ENCODE peak calls at places on chromosomes 2 and 18, in nine cellular contexts. F is testis, K is endodermal cell, I is adrenal gland, S is HCT116, D is body of pancreas, N is thoracic aorta, X is PC-3, M is heart left ventricle. V is an unnamed sample. For H3K4me1, the result is how much of the 10 kb centered on the place peaks cover.

GRCh38 chr2:28346587-28346986 is 46.1 kb upstream of the FOSL2 start:
- DNase-seq in F (no peak), K (no peak), I (no peak), S (no peak), D (no peak), N (no peak), X (no peak), M (no peak), V (no peak)

GRCh38 chr2:186309901-186310300 is 176.2 kb upstream of the ZC3H15 start:
- DNase-seq in F (peak), K (no peak), I (peak), S (no peak), D (peak), N (no peak), X (no peak), M (no peak), V (peak)

GRCh38 chr2:74436804-74437695 is 4.7 kb downstream of the RTKN start:
- DNase-seq in F (no peak), K (peak), I (no peak), S (no peak), D (no peak), N (no peak), X (no peak), M (no peak), V (no peak)

GRCh38 chr2:128636802-128637147 is 318.1 kb upstream of the HS6ST1 start:
- DNase-seq in F (peak), K (peak), I (no peak), S (no peak), D (no peak), N (no peak), X (no peak), M (peak), V (no peak)

GRCh38 chr2:241041557-241042158 is 43.2 kb downstream of the SNED1 start:
- DNase-seq in F (no peak), K (no peak), I (no peak), S (no peak), D (no peak), N (no peak), X (no peak), M (no peak), V (no peak)

GRCh38 chr2:144650886-144651285 is 131.0 kb upstream of the ZEB2 start:
- DNase-seq in F (no peak), K (no peak), I (no peak), S (no peak), D (no peak), N (no peak), X (no peak), M (no peak), V (no peak)

GRCh38 chr18:79428287-79428686 is 32.6 kb downstream of the NFATC1 start:
- DNase-seq in F (no peak), K (no peak), I (no peak), S (no peak), D (no peak), N (no peak), X (no peak), M (no peak), V (no peak)

GRCh38 chr2:18208956-18209355 is 330.5 kb downstream of the KCNS3 start:
- DNase-seq in F (no peak), K (no peak), I (no peak), S (no peak), D (no peak), N (no peak), X (no peak), M (no peak), V (no peak)

GRCh38 chr2:47088371-47089082 is 66.6 kb downstream of the STPG4 start:
- DNase-seq in F (no peak), K (peak), I (no peak), S (no peak), D (no peak), N (no peak), X (peak), M (no peak), V (no peak)

GRCh38 chr18:73279499-73279898 is 411.7 kb upstream of the NETO1 start:
- DNase-seq in F (no peak), K (no peak), I (no peak), S (no peak), D (no peak), N (no peak), X (peak), M (peak), V (no peak)

GRCh38 chr18:79566841-79567370 is 112.7 kb upstream of the CTDP1 start:
- DNase-seq in F (no peak), K (peak), I (no peak), S (no peak), D (peak), N (no peak), X (no peak), M (peak), V (no peak)

GRCh38 chr2:30026091-30027055 is 105.0 kb upstream of the ALK start:
- DNase-seq in F (peak), K (peak), I (peak), S (peak), D (peak), N (no peak), X (peak), M (peak), V (peak)

GRCh38 chr18:10135302-10135926 is 221.6 kb downstream of the VAPA start:
- DNase-seq in F (no peak), K (no peak), I (no peak), S (no peak), D (no peak), N (no peak), X (no peak), M (no peak), V (no peak)

GRCh38 chr2:190343500-190344274 is at the start of gene INPP1:
- DNase-seq in F (peak), K (peak), I (peak), S (no peak), D (peak), N (peak), X (peak), M (peak), V (peak)

GRCh38 chr18:45837283-45838070 is 12.0 kb downstream of the SIGLEC15 start:
- DNase-seq in F (peak), K (peak), I (peak), S (no peak), D (peak), N (no peak), X (no peak), M (peak), V (peak)

GRCh38 chr2:101983486-101983885 is 8.3 kb upstream of the IL1R2 start:
- DNase-seq in F (peak), K (no peak), I (no peak), S (no peak), D (no peak), N (no peak), X (peak), M (no peak), V (peak)

GRCh38 chr2:71831208-71831577 is 316.5 kb downstream of the CYP26B1 start:
- DNase-seq in F (no peak), K (peak), I (no peak), S (no peak), D (peak), N (peak), X (peak), M (no peak), V (peak)

DNA sequence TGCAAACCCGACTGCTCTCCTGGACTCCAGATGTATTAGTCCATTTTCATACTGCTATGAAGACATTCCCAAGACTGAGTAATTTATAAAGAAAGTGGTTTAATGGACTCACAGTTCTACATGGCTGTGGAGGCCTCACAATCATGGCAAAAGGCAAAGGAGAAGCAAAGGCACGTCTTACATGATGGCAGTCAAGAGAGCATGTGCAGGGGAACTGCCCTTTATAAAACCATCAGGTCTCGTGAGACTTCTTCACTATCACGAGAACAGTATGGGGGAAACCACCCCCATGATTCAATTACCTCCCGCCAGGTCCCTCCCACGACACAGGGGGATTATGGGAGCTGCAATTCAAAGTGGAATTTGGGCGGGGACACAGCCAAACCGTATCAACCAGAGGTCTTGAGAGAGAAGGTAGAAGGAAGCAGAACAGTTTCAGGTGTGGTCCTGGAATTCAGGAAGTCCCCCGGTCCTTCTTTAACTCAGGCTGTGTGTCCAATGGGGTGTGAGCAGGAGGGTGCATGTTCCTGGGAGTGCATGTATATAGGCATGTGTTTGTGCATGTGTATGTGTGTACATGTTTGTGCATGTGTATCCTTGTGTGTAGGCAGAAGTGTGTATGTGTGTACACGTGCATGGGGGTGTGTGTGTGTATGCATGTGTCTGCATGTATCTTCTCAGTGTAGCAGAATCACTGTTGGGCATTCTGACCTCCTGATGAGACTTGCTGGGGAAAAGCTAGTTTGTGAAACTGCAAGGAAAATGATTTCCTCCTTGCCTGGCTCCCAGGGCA is 46.2 kb downstream of the GREB1 start:
- DNase-seq in F (no peak), K (peak), I (no peak), S (no peak), D (no peak), N (no peak), X (no peak), M (no peak), V (no peak)
- H3K27ac ChIP-seq in F (no peak), K (no peak), I (no peak), S (no peak), D (no peak), N (no peak), X (no peak), M (no peak), V (no peak)

GRCh38 chr2:98148968-98149697 is 62.2 kb downstream of the VWA3B start:
- DNase-seq in F (no peak), K (peak), I (peak), S (peak), D (peak), N (no peak), X (peak), M (no peak), V (no peak)
- H3K4me3 ChIP-seq in F (no peak), K (no peak), I (no peak), S (no peak), D (no peak), N (peak), X (peak), M (peak), V (no peak)

DNA sequence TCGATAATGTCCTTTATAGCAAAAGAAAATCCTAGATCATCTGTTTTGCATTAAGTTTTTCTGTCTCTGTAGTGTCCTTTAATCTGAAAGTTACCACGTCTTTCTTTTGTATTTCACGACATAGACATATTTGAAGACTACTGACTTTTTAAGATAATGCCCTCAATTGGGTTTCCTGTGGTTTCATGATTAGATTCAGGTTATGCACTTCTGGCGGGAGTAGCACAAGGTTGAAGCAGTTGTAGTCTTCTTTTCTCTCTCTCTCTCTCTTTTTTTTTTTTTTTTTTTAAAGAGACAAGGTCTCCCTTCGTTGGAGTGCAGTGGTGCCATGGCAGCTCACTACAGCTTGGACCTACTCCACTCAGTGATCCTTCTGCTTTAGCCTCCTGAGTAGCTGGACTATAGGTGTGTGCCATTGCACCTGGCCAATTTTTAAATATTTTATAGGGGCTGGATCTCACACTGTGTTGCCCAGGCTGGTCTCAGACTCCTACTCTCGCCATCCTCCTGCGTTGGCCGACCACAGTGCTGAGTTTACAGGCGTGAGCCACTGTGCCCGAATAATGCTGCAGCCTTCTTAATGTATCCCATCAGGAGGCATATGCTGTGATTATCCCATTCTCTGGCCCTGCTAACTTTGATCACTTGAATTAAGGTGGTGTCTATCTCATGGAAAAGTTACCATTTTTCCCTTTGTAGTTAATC is 3.9 kb downstream of the INPP4A start:
- DNase-seq in F (no peak), K (peak), I (no peak), S (no peak), D (no peak), N (no peak), X (no peak), M (no peak), V (no peak)
- H3K4me1 ChIP-seq in F (under half), K (under half), I (under half), S (under half), D (under half), N (under half), X (under half), M (under half), V (under half)

GRCh38 chr2:85433511-85434089 is 15.1 kb downstream of the SH2D6 start:
- DNase-seq in F (peak), K (peak), I (peak), S (no peak), D (peak), N (no peak), X (peak), M (peak), V (peak)
- H3K27ac ChIP-seq in F (peak), K (peak), I (peak), S (peak), D (peak), N (peak), X (peak), M (peak), V (peak)

GRCh38 chr2:219512524-219513216 is 1.6 kb upstream of the ASIC4 start:
- DNase-seq in F (no peak), K (peak), I (no peak), S (no peak), D (no peak), N (no peak), X (no peak), M (no peak), V (no peak)

GRCh38 chr2:219514196-219514761 is at the start of gene ASIC4:
- DNase-seq in F (no peak), K (peak), I (no peak), S (no peak), D (no peak), N (no peak), X (no peak), M (no peak), V (no peak)

GRCh38 chr2:219515874-219516629 is 1.8 kb downstream of the ASIC4 start:
- DNase-seq in F (no peak), K (no peak), I (no peak), S (no peak), D (no peak), N (no peak), X (no peak), M (no peak), V (no peak)

GRCh38 chr2:219513787-219514186 is 495 bp upstream of the ASIC4 start:
- DNase-seq in F (no peak), K (peak), I (no peak), S (no peak), D (no peak), N (no peak), X (no peak), M (no peak), V (peak)

GRCh38 chr2:219514836-219515235 is 554 bp downstream of the ASIC4 start:
- DNase-seq in F (no peak), K (no peak), I (no peak), S (no peak), D (no peak), N (no peak), X (no peak), M (no peak), V (no peak)
- H3K4me3 ChIP-seq in F (no peak), K (no peak), I (no peak), S (no peak), D (no peak), N (no peak), X (no peak), M (no peak), V (no peak)

V was measured in thyroid gland.